ENCODE peak calls at places on chromosomes 13 and 19, in six cellular contexts. A is activated T-helper 1 cell treated with anti-CD3 and anti-CD28 coated beads, Interleukin-2, amount 50 U/mL, for 16 hours; O is activated naive CD4-positive, alpha-beta T cell; N is HFF-Myc; D is EL; C is GM04504. R is an unnamed sample.

GRCh38 chr19:30718728-30719127 is 346.5 kb downstream of the ZNF536 start:
- DNase-seq in A (no peak), O (no peak), N (no peak), D (no peak), C (no peak), R (no peak)

GRCh38 chr13:110520431-110521295 is 40.9 kb downstream of the RAB20 start:
- DNase-seq in A (no peak), O (no peak), N (no peak), D (no peak), C (peak), R (peak)

GRCh38 chr13:109419896-109420295 is 366.5 kb downstream of the IRS2 start:
- DNase-seq in A (no peak), O (no peak), N (no peak), D (no peak), C (no peak), R (no peak)

GRCh38 chr13:114174529-114174941 is 4.5 kb upstream of the CFAP97D2 start:
- DNase-seq in A (no peak), O (no peak), N (no peak), D (no peak), C (no peak), R (peak)

GRCh38 chr13:84563611-84564010 is 681.3 kb upstream of the SLITRK1 start:
- DNase-seq in A (no peak), O (no peak), N (no peak), D (no peak), C (no peak), R (no peak)

GRCh38 chr13:98489446-98490194 is 87.3 kb downstream of the STK24 start:
- DNase-seq in A (no peak), O (no peak), N (no peak), D (no peak), C (no peak), R (no peak)

GRCh38 chr13:76758738-76759137 is 127.5 kb downstream of the KCTD12 start:
- DNase-seq in A (no peak), O (no peak), N (no peak), D (no peak), C (no peak), R (peak)

GRCh38 chr19:48196321-48196761 is 25.9 kb downstream of the ZSWIM9 start:
- DNase-seq in A (no peak), O (no peak), N (no peak), D (no peak), C (no peak), R (no peak)